ENCODE peak calls at places on chromosomes 2 and 18, in eight cellular contexts. I is GM06990; W is HFFc6; H is fibroblast of pulmonary artery; F is astrocyte of the spinal cord; M is CD8-positive, alpha-beta T cell; N is tibial artery; T is bronchial epithelial cell. S is an unnamed sample.

GRCh38 chr18:22282311-22283235 is 113.2 kb downstream of the GATA6 start:
- DNase-seq in F (peak; percentile 96), N (no peak), T (peak; percentile 97), W (peak; percentile 33), M (peak; percentile 35), H (peak; percentile 99), I (no peak), S (no peak)

GRCh38 chr2:65353927-65354326 is 78.5 kb downstream of the SPRED2 start:
- DNase-seq in T (no peak), F (no peak), N (no peak), W (no peak), H (no peak), I (no peak), M (no peak), S (no peak)

GRCh38 chr2:241314181-241314932 is 1.1 kb downstream of the HDLBP start:
- DNase-seq in H (peak; percentile 69), N (no peak), I (no peak), T (peak; percentile 39), F (peak; percentile 64), M (no peak), W (peak; percentile 30), S (no peak)

GRCh38 chr2:100984892-100985307 is 17.2 kb upstream of the RPL31 start:
- DNase-seq in W (peak; percentile 51), I (no peak), F (peak; percentile 73), T (peak; percentile 57), M (peak; percentile 86), H (peak; percentile 80), N (peak; percentile 74), S (peak; percentile 80)

GRCh38 chr2:119232666-119232993 is 9.0 kb downstream of the STEAP3 start:
- DNase-seq in T (no peak), F (no peak), H (no peak), I (no peak), M (no peak), W (no peak), N (no peak), S (no peak)

GRCh38 chr18:26190506-26190905 is 35.7 kb upstream of the TAF4B start:
- DNase-seq in H (no peak), T (no peak), I (peak; percentile 66), N (no peak), F (no peak), W (no peak), M (peak; percentile 23), S (peak; percentile 18)

GRCh38 chr2:43412121-43412753 is 183.6 kb downstream of the THADA start:
- DNase-seq in T (peak; percentile 68), H (peak; percentile 41), I (no peak), M (no peak), F (peak; percentile 55), N (no peak), W (no peak), S (no peak)

GRCh38 chr18:6509417-6510198 is 94.9 kb upstream of the L3MBTL4 start:
- DNase-seq in W (no peak), M (no peak), H (no peak), F (peak; percentile 6), N (no peak), I (peak; percentile 4), T (peak; percentile 22), S (no peak)

GRCh38 chr2:8098952-8099582 is 582.8 kb upstream of the ID2 start:
- DNase-seq in H (no peak), F (no peak), M (no peak), W (no peak), N (no peak), I (no peak), T (no peak), S (no peak)

GRCh38 chr2:26631815-26632214 is 9.4 kb downstream of the CIB4 start:
- DNase-seq in W (no peak), T (no peak), H (no peak), N (peak; percentile 3), M (no peak), F (no peak), I (no peak), S (no peak)

GRCh38 chr2:46082531-46083485 is 214.4 kb upstream of the EPAS1 start:
- DNase-seq in H (peak; percentile 98), N (no peak), W (peak; percentile 85), T (no peak), F (peak; percentile 90), M (no peak), I (no peak), S (no peak)

GRCh38 chr2:229800997-229801754 is 86.8 kb upstream of the DNER start:
- DNase-seq in F (peak; percentile 72), M (peak; percentile 75), N (peak; percentile 48), I (no peak), T (peak; percentile 69), W (peak; percentile 22), H (peak; percentile 73), S (peak; percentile 53)
- TF ChIP-seq CTCF in F (peak; percentile 73), M (peak; percentile 87), N (peak; percentile 72), I (peak; percentile 75), T (peak; percentile 73), W (peak; percentile 88), H (peak; percentile 82), S (peak; percentile 44)

GRCh38 chr2:33380661-33381183 is 95.7 kb upstream of the RASGRP3 start:
- DNase-seq in I (no peak), N (no peak), M (no peak), W (no peak), H (no peak), T (no peak), F (no peak), S (no peak)

GRCh38 chr2:33383838-33384237 is 92.6 kb upstream of the RASGRP3 start:
- DNase-seq in F (no peak), I (no peak), W (no peak), T (no peak), H (no peak), M (no peak), N (no peak), S (no peak)

GRCh38 chr2:33378551-33379220 is 97.8 kb upstream of the RASGRP3 start:
- DNase-seq in T (no peak), M (no peak), N (no peak), W (no peak), I (no peak), F (peak; percentile 43), H (peak; percentile 75), S (no peak)

GRCh38 chr2:33377048-33377447 is 99.4 kb upstream of the RASGRP3 start:
- DNase-seq in I (no peak), W (no peak), H (no peak), M (no peak), N (peak; percentile 70), F (no peak), T (no peak), S (no peak)

DNA sequence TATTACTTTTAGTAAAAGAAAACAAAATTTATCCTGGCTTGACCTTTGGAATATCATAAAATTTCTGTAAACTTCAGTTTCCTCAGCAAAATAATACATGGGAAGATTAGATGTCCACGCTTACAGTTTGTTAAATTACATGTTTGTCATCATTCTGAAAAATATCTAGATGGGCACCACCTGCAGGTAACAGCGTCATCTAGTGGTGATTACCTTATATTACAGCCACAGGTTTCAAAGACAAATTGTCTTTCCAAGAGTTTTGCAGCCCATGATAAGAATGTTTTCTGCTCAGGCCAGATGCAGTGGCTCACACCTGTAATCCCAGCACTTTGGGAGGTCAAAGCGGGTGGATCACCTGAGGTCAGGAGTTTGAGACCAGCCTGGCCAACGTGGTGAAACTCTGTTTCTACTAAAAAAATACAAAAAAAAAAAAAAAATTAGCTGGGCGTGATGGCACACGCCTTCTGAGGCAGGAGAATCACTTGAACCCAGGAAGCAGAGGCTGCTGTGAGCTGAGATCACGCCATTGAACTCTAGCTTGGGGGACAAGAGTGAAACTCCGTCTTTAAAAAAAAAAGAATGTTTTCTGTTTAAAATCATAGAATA is 96.3 kb upstream of the RASGRP3 start:
- DNase-seq in F (no peak), W (no peak), N (no peak), I (no peak), H (no peak), T (peak; percentile 21), M (no peak), S (no peak)
- TF ChIP-seq CTCF in F (peak; percentile 67), W (peak; percentile 85), N (peak; percentile 36), I (peak; percentile 67), H (peak; percentile 56), T (peak; percentile 49), M (peak; percentile 35), S (peak; percentile 52)

DNA sequence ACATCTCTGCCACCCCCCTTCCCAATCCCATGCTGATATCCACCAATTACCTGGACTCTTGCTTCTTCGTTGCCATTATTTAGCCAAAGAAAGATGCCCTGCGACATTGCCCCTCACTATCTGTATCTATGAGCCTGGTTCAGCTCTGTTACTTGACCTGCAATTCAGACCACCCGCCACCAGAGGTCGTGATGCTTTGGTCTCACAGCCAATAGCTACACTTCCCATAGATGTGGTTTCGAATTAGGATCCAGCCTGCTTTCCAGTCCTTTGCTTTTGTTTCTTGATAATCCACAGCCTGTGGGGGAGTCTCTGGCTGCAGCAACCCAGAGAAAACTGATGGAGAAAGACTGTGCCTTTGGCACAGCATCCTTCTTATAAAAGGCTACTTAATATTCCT is 239.4 kb downstream of the KLHL29 start:
- DNase-seq in H (peak; percentile 12), F (no peak), N (no peak), I (no peak), T (no peak), W (no peak), M (no peak), S (no peak)
- TF ChIP-seq CTCF in H (peak; percentile 52), F (peak; percentile 55), N (no peak), I (peak; percentile 55), T (peak; percentile 37), W (peak; percentile 74), M (no peak), S (no peak)

GRCh38 chr2:168467729-168468128 is 11.7 kb downstream of the CERS6 start:
- DNase-seq in T (no peak), H (no peak), I (no peak), W (no peak), F (no peak), N (no peak), M (no peak), S (no peak)

GRCh38 chr2:168470188-168470879 is 14.3 kb downstream of the CERS6 start:
- DNase-seq in M (no peak), W (no peak), F (no peak), I (no peak), H (no peak), N (no peak), T (no peak), S (no peak)

GRCh38 chr2:168468354-168468753 is 12.3 kb downstream of the CERS6 start:
- DNase-seq in M (no peak), I (no peak), N (no peak), F (no peak), H (no peak), W (no peak), T (no peak), S (no peak)

GRCh38 chr2:168470880-168471475 is 14.9 kb downstream of the CERS6 start:
- DNase-seq in M (no peak), I (no peak), T (no peak), F (no peak), W (no peak), H (no peak), N (no peak), S (no peak)

DNA sequence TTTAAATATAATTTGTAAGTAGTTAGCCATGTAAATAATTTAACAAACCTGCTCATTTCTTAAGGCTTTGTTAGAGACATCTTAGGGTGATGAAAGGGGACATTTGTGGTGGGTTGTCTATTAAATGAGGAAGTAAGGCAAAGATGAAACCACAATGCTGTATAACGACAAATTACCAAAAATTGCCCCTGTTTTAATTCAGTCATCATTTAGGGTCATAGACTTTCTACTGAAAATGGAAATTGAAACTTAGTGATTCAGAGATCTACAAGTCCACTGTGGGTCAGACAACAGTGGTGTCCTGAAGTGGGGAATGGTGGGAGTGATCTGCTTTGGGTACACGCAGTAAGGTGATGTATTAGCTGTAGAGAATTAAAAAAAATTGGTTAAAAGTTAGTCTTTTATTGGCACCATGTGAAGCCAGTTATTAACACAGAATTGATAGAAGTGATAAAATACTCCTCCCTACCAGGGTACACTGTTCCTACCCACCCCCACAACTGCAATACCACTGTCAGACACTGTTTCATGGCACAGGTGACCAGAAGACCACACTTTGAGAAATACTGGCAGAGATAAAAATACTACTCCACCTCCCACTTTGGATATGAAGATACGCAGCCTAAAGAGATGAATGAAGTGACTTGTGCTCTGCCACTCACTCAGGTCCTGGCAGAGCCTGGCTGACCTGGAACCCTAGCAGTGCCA is 13.4 kb downstream of the CERS6 start:
- DNase-seq in H (no peak), N (no peak), F (no peak), I (peak; percentile 58), M (no peak), T (no peak), W (no peak), S (peak; percentile 38)
- TF ChIP-seq CTCF in H (no peak), N (no peak), F (no peak), I (no peak), M (no peak), T (no peak), W (no peak), S (no peak)